ENCODE peak calls at places on chromosomes 5 and 9, in nine cellular contexts. Q, H, Y, A, V, D, P, R and B are unnamed samples.
A peak's percentile ranks its signal among the peaks of the same experiment; 100 is the strongest.

GRCh38 chr9:131919181-131919580 is 160.5 kb downstream of the MED27 start:
- DNase-seq in Q (no peak), P (no peak), A (no peak), R (no peak), V (no peak), Y (peak; percentile 55), H (no peak), D (no peak), B (no peak)

GRCh38 chr5:80302636-80303035 is 17.2 kb upstream of the SPZ1 start:
- DNase-seq in A (no peak), D (peak; percentile 35), Y (no peak), P (no peak), R (no peak), H (no peak), Q (no peak), V (no peak), B (peak; percentile 53)

GRCh38 chr9:89747589-89747988 is 142.8 kb downstream of the GADD45G start:
- DNase-seq in Y (no peak), H (no peak), V (no peak), D (no peak), R (no peak), Q (no peak), A (no peak), P (no peak), B (no peak)

GRCh38 chr9:74958587-74958986 is 5.9 kb upstream of the C9orf40 start:
- DNase-seq in D (no peak), A (no peak), Q (no peak), Y (no peak), V (no peak), R (no peak), H (no peak), P (no peak), B (no peak)

GRCh38 chr5:6427689-6428088 is 21.0 kb upstream of the UBE2QL1 start:
- DNase-seq in R (no peak), P (no peak), V (no peak), H (no peak), A (no peak), D (no peak), Q (no peak), Y (no peak), B (no peak)

GRCh38 chr9:127744407-127745110 is 9.5 kb upstream of the TOR2A start:
- DNase-seq in P (no peak), H (no peak), Y (no peak), D (no peak), V (no peak), R (no peak), Q (no peak), A (no peak), B (no peak)

GRCh38 chr5:78841767-78842166 is 143.3 kb downstream of the ARSB start:
- DNase-seq in D (no peak), Q (no peak), A (no peak), Y (no peak), V (no peak), R (no peak), H (no peak), P (peak; percentile 8), B (no peak)

GRCh38 chr5:51034501-51034900 is 348.7 kb upstream of the ISL1 start:
- DNase-seq in Y (no peak), V (no peak), A (no peak), R (no peak), Q (no peak), D (no peak), H (no peak), P (no peak), B (no peak)

GRCh38 chr5:161414037-161414436 is 132.5 kb downstream of the GABRB2 start:
- DNase-seq in A (no peak), D (no peak), P (no peak), Q (no peak), H (no peak), R (no peak), V (no peak), Y (no peak), B (no peak)

GRCh38 chr5:174828786-174829510 is 104.6 kb downstream of the MSX2 start:
- DNase-seq in P (peak; percentile 22), H (no peak), Y (no peak), Q (no peak), R (no peak), D (peak; percentile 36), V (no peak), A (no peak), B (no peak)

GRCh38 chr5:128436825-128437224 is 101.2 kb downstream of the FBN2 start:
- DNase-seq in P (peak; percentile 83), Q (no peak), H (no peak), R (no peak), V (no peak), Y (no peak), D (no peak), A (no peak), B (no peak)

GRCh38 chr9:79663878-79664277 is 92.1 kb downstream of the TLE4 start:
- DNase-seq in H (no peak), Q (no peak), A (no peak), D (no peak), Y (no peak), V (no peak), R (no peak), P (no peak), B (no peak)

GRCh38 chr9:1869843-1870242 is 145.3 kb upstream of the SMARCA2 start:
- DNase-seq in V (peak; percentile 54), Y (no peak), P (peak; percentile 14), H (peak; percentile 22), Q (peak; percentile 13), A (no peak), D (peak; percentile 58), R (no peak), B (no peak)

GRCh38 chr5:112293587-112293986 is 125.5 kb downstream of the EPB41L4A start:
- DNase-seq in P (no peak), Q (no peak), Y (peak; percentile 29), V (no peak), A (no peak), D (no peak), R (no peak), H (no peak), B (no peak)

GRCh38 chr5:91816674-91817073 is 433.6 kb upstream of the ARRDC3 start:
- DNase-seq in R (no peak), D (no peak), P (no peak), V (no peak), A (no peak), Y (no peak), H (no peak), Q (no peak), B (no peak)

GRCh38 chr9:109652971-109653370 is 127.0 kb upstream of the PALM2AKAP2 start:
- DNase-seq in D (no peak), R (no peak), Y (peak; percentile 32), P (peak; percentile 65), A (no peak), H (no peak), V (no peak), Q (no peak), B (no peak)

GRCh38 chr9:16921855-16922254 is 51.4 kb upstream of the BNC2 start:
- DNase-seq in P (peak; percentile 28), D (no peak), R (no peak), Y (no peak), V (no peak), Q (no peak), H (no peak), A (no peak), B (no peak)

GRCh38 chr5:43120720-43121564 is at the start of gene ZNF131:
- DNase-seq in R (peak; percentile 91), A (peak; percentile 97), H (peak; percentile 98), V (peak; percentile 97), D (peak; percentile 99), Q (peak; percentile 93), P (peak; percentile 96), Y (peak; percentile 97), B (peak; percentile 98)

GRCh38 chr5:16178745-16179372 is 732 bp downstream of the MARCHF11 start:
- DNase-seq in D (no peak), Q (no peak), R (peak; percentile 84), H (peak; percentile 2), A (peak; percentile 45), V (peak; percentile 48), P (peak; percentile 51), Y (peak; percentile 36), B (peak; percentile 92)

GRCh38 chr9:20270176-20270575 is 352.1 kb downstream of the MLLT3 start:
- DNase-seq in Q (no peak), P (peak; percentile 40), A (no peak), V (no peak), H (no peak), R (no peak), D (no peak), Y (no peak), B (no peak)

GRCh38 chr5:93620487-93621339 is 37.7 kb downstream of the NR2F1 start:
- DNase-seq in P (peak; percentile 68), R (no peak), Q (peak; percentile 56), D (peak; percentile 83), H (peak; percentile 72), Y (peak; percentile 66), A (peak; percentile 71), V (peak; percentile 75), B (no peak)

GRCh38 chr5:77644443-77645157 is 6.1 kb upstream of the OTP start:
- DNase-seq in H (no peak), V (no peak), R (no peak), Q (no peak), P (no peak), Y (no peak), A (no peak), D (peak; percentile 80), B (no peak)

GRCh38 chr9:127049044-127049443 is 73.4 kb downstream of the ANGPTL2 start:
- DNase-seq in Y (peak; percentile 32), Q (no peak), V (peak; percentile 51), A (peak; percentile 27), R (no peak), P (peak; percentile 98), H (no peak), D (no peak), B (no peak)

GRCh38 chr9:86600291-86600690 is 246.1 kb upstream of the TUT7 start:
- DNase-seq in A (no peak), Y (no peak), D (no peak), H (no peak), P (peak; percentile 3), Q (no peak), R (no peak), V (no peak), B (no peak)

GRCh38 chr5:76175821-76176403 is 92.7 kb downstream of the SV2C start:
- DNase-seq in D (no peak), P (no peak), H (peak; percentile 38), V (peak; percentile 24), R (no peak), Y (no peak), A (no peak), Q (no peak), B (no peak)

GRCh38 chr5:166073921-166074838 is 2217.3 kb upstream of the WWC1 start:
- DNase-seq in R (no peak), Q (no peak), Y (no peak), V (no peak), D (no peak), A (no peak), H (no peak), P (no peak), B (no peak)

GRCh38 chr5:13540154-13540815 is 404.2 kb downstream of the DNAH5 start:
- DNase-seq in H (no peak), P (no peak), V (no peak), R (no peak), D (no peak), Q (no peak), Y (no peak), A (no peak), B (no peak)

GRCh38 chr5:2563046-2563445 is 188.4 kb downstream of the IRX2 start:
- DNase-seq in P (no peak), R (no peak), A (no peak), V (no peak), D (no peak), Q (no peak), Y (no peak), H (no peak), B (no peak)

GRCh38 chr5:112885001-112885400 is 23.9 kb downstream of the SRP19 start:
- DNase-seq in V (no peak), R (no peak), Q (no peak), H (no peak), P (no peak), A (peak; percentile 63), Y (no peak), D (no peak), B (no peak)

GRCh38 chr9:91042541-91042940 is 240.9 kb downstream of the SYK start:
- DNase-seq in R (no peak), H (no peak), V (no peak), A (no peak), Y (no peak), D (no peak), Q (no peak), P (no peak), B (no peak)

GRCh38 chr5:67607958-67608357 is 411.4 kb upstream of the CD180 start:
- DNase-seq in P (no peak), A (no peak), Q (no peak), Y (no peak), V (no peak), R (no peak), H (no peak), D (no peak), B (no peak)